ENCODE peak calls at places on chromosome 17, in seven cellular contexts. One of them, this sample, is unnamed.

GRCh38 chr17:29283496-29283895 is 10.5 kb downstream of the NUFIP2 start:
- DNase-seq in HS-5: no peak
- DNase-seq in fibroblast of the conjunctiva: no peak
- DNase-seq in GM23338: no peak
- DNase-seq in HFFc6: no peak
- DNase-seq in mesendoderm: peak; percentile 10
- DNase-seq in foreskin fibroblast: no peak
- DNase-seq in this sample: no peak

GRCh38 chr17:58991718-58992331 is 114.9 kb downstream of the TRIM37 start:
- DNase-seq in GM23338: no peak
- DNase-seq in foreskin fibroblast: peak; percentile 57
- DNase-seq in fibroblast of the conjunctiva: no peak
- DNase-seq in HS-5: peak; percentile 20
- DNase-seq in mesendoderm: peak; percentile 50
- DNase-seq in HFFc6: peak; percentile 79
- DNase-seq in this sample: no peak

GRCh38 chr17:71681427-71682173 is 439.2 kb upstream of the SOX9 start:
- DNase-seq in foreskin fibroblast: no peak
- DNase-seq in mesendoderm: no peak
- DNase-seq in GM23338: no peak
- DNase-seq in fibroblast of the conjunctiva: no peak
- DNase-seq in HS-5: no peak
- DNase-seq in HFFc6: no peak
- DNase-seq in this sample: no peak

GRCh38 chr17:47604268-47604927 is 45.3 kb upstream of the KPNB1 start:
- DNase-seq in foreskin fibroblast: no peak
- DNase-seq in GM23338: no peak
- DNase-seq in fibroblast of the conjunctiva: peak; percentile 57
- DNase-seq in HS-5: no peak
- DNase-seq in HFFc6: peak; percentile 26
- DNase-seq in mesendoderm: no peak
- DNase-seq in this sample: no peak

GRCh38 chr17:39231587-39232551 is 6.1 kb upstream of the STAC2 start:
- DNase-seq in fibroblast of the conjunctiva: no peak
- DNase-seq in GM23338: peak; percentile 80
- DNase-seq in HS-5: no peak
- DNase-seq in foreskin fibroblast: no peak
- DNase-seq in mesendoderm: peak; percentile 70
- DNase-seq in HFFc6: peak; percentile 21
- DNase-seq in this sample: peak; percentile 27

GRCh38 chr17:73064084-73064938 is 28.2 kb downstream of the SLC39A11 start:
- DNase-seq in HS-5: no peak
- DNase-seq in GM23338: no peak
- DNase-seq in mesendoderm: no peak
- DNase-seq in fibroblast of the conjunctiva: no peak
- DNase-seq in foreskin fibroblast: no peak
- DNase-seq in HFFc6: no peak
- DNase-seq in this sample: no peak

GRCh38 chr17:57144567-57144966 is 59.5 kb downstream of the AKAP1 start:
- DNase-seq in HS-5: no peak
- DNase-seq in HFFc6: no peak
- DNase-seq in foreskin fibroblast: no peak
- DNase-seq in fibroblast of the conjunctiva: no peak
- DNase-seq in GM23338: peak; percentile 43
- DNase-seq in mesendoderm: no peak
- DNase-seq in this sample: no peak

GRCh38 chr17:37461668-37462067 is 28.0 kb upstream of the DUSP14 start:
- DNase-seq in foreskin fibroblast: no peak
- DNase-seq in HS-5: no peak
- DNase-seq in HFFc6: peak; percentile 16
- DNase-seq in GM23338: no peak
- DNase-seq in fibroblast of the conjunctiva: no peak
- DNase-seq in mesendoderm: no peak
- DNase-seq in this sample: no peak

GRCh38 chr17:20234266-20234665 is 225.1 kb downstream of the SPECC1 start:
- DNase-seq in HFFc6: no peak
- DNase-seq in GM23338: no peak
- DNase-seq in foreskin fibroblast: no peak
- DNase-seq in mesendoderm: no peak
- DNase-seq in fibroblast of the conjunctiva: no peak
- DNase-seq in HS-5: no peak
- DNase-seq in this sample: no peak

GRCh38 chr17:67542219-67543114 is 165.4 kb downstream of the PITPNC1 start:
- DNase-seq in HS-5: no peak
- DNase-seq in foreskin fibroblast: no peak
- DNase-seq in mesendoderm: no peak
- DNase-seq in GM23338: no peak
- DNase-seq in fibroblast of the conjunctiva: no peak
- DNase-seq in HFFc6: no peak
- DNase-seq in this sample: no peak

GRCh38 chr17:73203135-73203787 is 10.4 kb downstream of the COG1 start:
- DNase-seq in HFFc6: no peak
- DNase-seq in mesendoderm: no peak
- DNase-seq in GM23338: no peak
- DNase-seq in foreskin fibroblast: no peak
- DNase-seq in HS-5: no peak
- DNase-seq in fibroblast of the conjunctiva: no peak
- DNase-seq in this sample: no peak

GRCh38 chr17:78596871-78597635 is 19.9 kb upstream of the DNAH17 start:
- DNase-seq in mesendoderm: no peak
- DNase-seq in HS-5: no peak
- DNase-seq in fibroblast of the conjunctiva: no peak
- DNase-seq in foreskin fibroblast: no peak
- DNase-seq in HFFc6: no peak
- DNase-seq in GM23338: no peak
- DNase-seq in this sample: no peak

GRCh38 chr17:49523196-49523595 is 28.1 kb downstream of the NGFR start:
- DNase-seq in HFFc6: no peak
- DNase-seq in GM23338: no peak
- DNase-seq in mesendoderm: no peak
- DNase-seq in HS-5: no peak
- DNase-seq in fibroblast of the conjunctiva: no peak
- DNase-seq in foreskin fibroblast: no peak
- DNase-seq in this sample: no peak

GRCh38 chr17:11278186-11278983 is 37.4 kb downstream of the SHISA6 start:
- DNase-seq in HFFc6: no peak
- DNase-seq in mesendoderm: no peak
- DNase-seq in foreskin fibroblast: no peak
- DNase-seq in HS-5: no peak
- DNase-seq in fibroblast of the conjunctiva: no peak
- DNase-seq in GM23338: no peak
- DNase-seq in this sample: no peak

GRCh38 chr17:42438600-42439567 is 15.8 kb upstream of the CAVIN1 start:
- DNase-seq in HS-5: no peak
- DNase-seq in fibroblast of the conjunctiva: no peak
- DNase-seq in HFFc6: no peak
- DNase-seq in GM23338: peak; percentile 69
- DNase-seq in mesendoderm: peak; percentile 31
- DNase-seq in foreskin fibroblast: no peak
- DNase-seq in this sample: no peak

GRCh38 chr17:49822829-49823228 is 25.0 kb downstream of the TAC4 start:
- DNase-seq in GM23338: no peak
- DNase-seq in HS-5: no peak
- DNase-seq in mesendoderm: no peak
- DNase-seq in HFFc6: no peak
- DNase-seq in fibroblast of the conjunctiva: peak; percentile 29
- DNase-seq in foreskin fibroblast: peak; percentile 68
- DNase-seq in this sample: no peak

GRCh38 chr17:67615011-67615561 is 102.7 kb upstream of the NOL11 start:
- DNase-seq in HFFc6: no peak
- DNase-seq in HS-5: no peak
- DNase-seq in GM23338: peak; percentile 40
- DNase-seq in fibroblast of the conjunctiva: no peak
- DNase-seq in mesendoderm: no peak
- DNase-seq in foreskin fibroblast: no peak
- DNase-seq in this sample: no peak